ENCODE peak calls at places on chromosome 7, in five cellular contexts. I is A549; G is effector CD4-positive, alpha-beta T cell; T is GM13976; J is activated T-helper 1 cell treated with anti-CD3 and anti-CD28 coated beads, Interleukin-12 subunit alpha, Interleukin-12 subunit beta, Interleukin-2, Interleukin-4 antibody, amounts not matched to agents 30 ng/mL and 10 ng/mL and 1 ng/mL, durations not matched to agents 14 hours and 24 hours and 36 hours. B is an unnamed sample.

GRCh38 chr7:27165655-27166474 is 528 bp upstream of the HOXA9 start:
- DNase-seq in G (no peak), T (no peak), I (no peak), J (no peak), B (peak)

GRCh38 chr7:143287321-143287934 is 723 bp upstream of the CASP2 start:
- DNase-seq in G (no peak), I (no peak), T (no peak), J (no peak), B (no peak)

GRCh38 chr7:16913643-16914042 is 31.9 kb upstream of the AGR3 start:
- DNase-seq in G (no peak), T (no peak), I (no peak), J (no peak), B (no peak)

GRCh38 chr7:27161721-27162547 is 3.4 kb downstream of the HOXA9 start:
- DNase-seq in J (no peak), G (no peak), T (no peak), I (no peak), B (no peak)

GRCh38 chr7:14377646-14378266 is 388.3 kb upstream of the ETV1 start:
- DNase-seq in J (no peak), T (no peak), G (no peak), I (no peak), B (no peak)

GRCh38 chr7:85682819-85683218 is 496.0 kb upstream of the SEMA3D start:
- DNase-seq in I (no peak), G (no peak), J (no peak), T (no peak), B (no peak)

GRCh38 chr7:150993511-150993910 is 2.7 kb downstream of the NOS3 start:
- DNase-seq in T (no peak), I (no peak), J (no peak), G (no peak), B (peak)

GRCh38 chr7:47323904-47324303 is 258.0 kb downstream of the TNS3 start:
- DNase-seq in T (no peak), J (no peak), I (no peak), G (no peak), B (no peak)

GRCh38 chr7:83439021-83439420 is 209.9 kb downstream of the SEMA3E start:
- DNase-seq in I (no peak), J (no peak), G (no peak), T (no peak), B (no peak)

GRCh38 chr7:15305002-15305600 is 256.7 kb downstream of the AGMO start:
- DNase-seq in J (no peak), I (peak), T (peak), G (no peak), B (no peak)